ENCODE peak calls at places on chromosomes 6 and 20, in five cellular contexts. H, L, D, N and J are unnamed samples.
A peak's percentile ranks its signal among the peaks of the same experiment; 100 is the strongest.

GRCh38 chr20:57620274-57620990 is at the start of gene ZBP1:
- DNase-seq in H (no peak), L (no peak), D (no peak), N (no peak), J (no peak)

GRCh38 chr6:132666118-132666517 is 7.1 kb upstream of the TAAR1 start:
- DNase-seq in H (no peak), L (no peak), D (no peak), N (no peak), J (peak; percentile 87)

GRCh38 chr6:141877275-141877983 is 255.3 kb upstream of the GJE1 start:
- DNase-seq in H (no peak), L (peak; percentile 23), D (no peak), N (no peak), J (no peak)

GRCh38 chr20:19710336-19710721 is 47.7 kb upstream of the RIN2 start:
- DNase-seq in H (no peak), L (no peak), D (no peak), N (no peak), J (no peak)

GRCh38 chr6:83151114-83151513 is 42.0 kb downstream of the PGM3 start:
- DNase-seq in H (no peak), L (peak; percentile 14), D (no peak), N (no peak), J (peak; percentile 79)

GRCh38 chr6:168278904-168279303 is 40.7 kb downstream of the DACT2 start:
- DNase-seq in H (no peak), L (no peak), D (no peak), N (no peak), J (no peak)

GRCh38 chr20:43955244-43956191 is 40.9 kb downstream of the TOX2 start:
- DNase-seq in H (no peak), L (peak; percentile 89), D (no peak), N (no peak), J (peak; percentile 6)

GRCh38 chr20:5626603-5627002 is 123.6 kb upstream of the SHLD1 start:
- DNase-seq in H (no peak), L (no peak), D (no peak), N (no peak), J (no peak)

GRCh38 chr6:138943089-138943625 is 44.9 kb downstream of the REPS1 start:
- DNase-seq in H (no peak), L (no peak), D (no peak), N (no peak), J (no peak)

GRCh38 chr6:48032156-48032555 is 78.8 kb downstream of the PTCHD4 start:
- DNase-seq in H (no peak), L (peak; percentile 94), D (no peak), N (no peak), J (no peak)

GRCh38 chr6:5337573-5337972 is 76.3 kb downstream of the FARS2 start:
- DNase-seq in H (no peak), L (peak; percentile 18), D (no peak), N (no peak), J (no peak)

GRCh38 chr20:8156603-8157079 is 24.6 kb downstream of the PLCB1 start:
- DNase-seq in H (no peak), L (peak; percentile 63), D (no peak), N (no peak), J (no peak)

GRCh38 chr6:57177545-57178225 is 5.6 kb downstream of the BAG2 start:
- DNase-seq in H (no peak), L (no peak), D (no peak), N (no peak), J (no peak)

GRCh38 chr6:79506251-79506650 is 31.0 kb downstream of the LCA5 start:
- DNase-seq in H (no peak), L (no peak), D (no peak), N (no peak), J (no peak)

GRCh38 chr20:54624701-54625472 is 149.5 kb downstream of the DOK5 start:
- DNase-seq in H (no peak), L (no peak), D (no peak), N (no peak), J (no peak)

GRCh38 chr20:51573576-51574243 is 31.2 kb upstream of the NFATC2 start:
- DNase-seq in H (no peak), L (no peak), D (no peak), N (no peak), J (no peak)

GRCh38 chr20:46680684-46681031 is 8.6 kb downstream of the TP53RK start:
- DNase-seq in H (no peak), L (no peak), D (no peak), N (no peak), J (no peak)
- H2BK12ac ChIP-seq in H (no peak overlapping the region), L (no peak overlapping the region), D (no peak overlapping the region), N (no peak overlapping the region), J (no peak overlapping the region)

GRCh38 chr6:125367036-125367782 is 65.4 kb upstream of the HDDC2 start:
- DNase-seq in H (no peak), L (no peak), D (no peak), N (no peak), J (no peak)

GRCh38 chr6:125365230-125365629 is 63.5 kb upstream of the HDDC2 start:
- DNase-seq in H (no peak), L (no peak), D (no peak), N (no peak), J (no peak)

GRCh38 chr6:125361868-125362267 is 60.1 kb upstream of the HDDC2 start:
- DNase-seq in H (no peak), L (no peak), D (no peak), N (no peak), J (no peak)

GRCh38 chr6:125363010-125363359 is 61.2 kb upstream of the HDDC2 start:
- DNase-seq in H (peak; percentile 48), L (peak; percentile 80), D (no peak), N (peak; percentile 70), J (peak; percentile 32)

GRCh38 chr6:125363360-125364121 is 61.8 kb upstream of the HDDC2 start:
- DNase-seq in H (peak; percentile 77), L (peak; percentile 77), D (peak; percentile 72), N (peak; percentile 64), J (peak; percentile 55)
- H4K8ac ChIP-seq in H (no peak overlapping the region), L (peak overlapping the region; percentile 67), D (no peak overlapping the region), N (peak overlapping the region; percentile 54), J (peak overlapping the region; percentile 47)

GRCh38 chr6:2007165-2007564 is 238.2 kb downstream of the GMDS start:
- DNase-seq in H (no peak), L (no peak), D (no peak), N (no peak), J (peak; percentile 21)

GRCh38 chr6:2000962-2001361 is 244.4 kb downstream of the GMDS start:
- DNase-seq in H (no peak), L (no peak), D (no peak), N (no peak), J (no peak)

GRCh38 chr6:2008383-2008976 is 236.9 kb downstream of the GMDS start:
- DNase-seq in H (no peak), L (no peak), D (no peak), N (no peak), J (peak; percentile 45)

DNA sequence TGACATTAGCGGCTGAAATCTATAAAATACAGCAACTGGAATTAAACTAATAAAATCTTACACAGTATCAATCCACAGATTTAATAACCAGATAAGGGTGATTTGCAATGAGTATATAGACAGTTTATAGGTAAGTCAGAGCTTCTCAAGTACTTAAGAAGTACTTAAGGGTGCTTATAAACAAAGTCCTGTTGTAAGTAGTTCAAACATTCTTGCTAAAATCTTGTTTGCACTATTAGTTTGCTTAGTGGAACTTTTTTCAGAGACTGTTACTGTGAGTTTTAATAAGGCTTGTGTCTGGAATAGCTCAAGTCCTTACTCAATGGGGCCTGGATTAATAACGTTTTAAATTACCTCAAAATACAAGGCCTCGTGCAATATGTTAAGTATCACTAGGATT is 240.5 kb downstream of the GMDS start:
- DNase-seq in H (no peak), L (no peak), D (no peak), N (no peak), J (no peak)
- H3K18ac ChIP-seq in H (no peak overlapping the region), L (no peak overlapping the region), D (no peak overlapping the region), N (no peak overlapping the region), J (no peak overlapping the region)

DNA sequence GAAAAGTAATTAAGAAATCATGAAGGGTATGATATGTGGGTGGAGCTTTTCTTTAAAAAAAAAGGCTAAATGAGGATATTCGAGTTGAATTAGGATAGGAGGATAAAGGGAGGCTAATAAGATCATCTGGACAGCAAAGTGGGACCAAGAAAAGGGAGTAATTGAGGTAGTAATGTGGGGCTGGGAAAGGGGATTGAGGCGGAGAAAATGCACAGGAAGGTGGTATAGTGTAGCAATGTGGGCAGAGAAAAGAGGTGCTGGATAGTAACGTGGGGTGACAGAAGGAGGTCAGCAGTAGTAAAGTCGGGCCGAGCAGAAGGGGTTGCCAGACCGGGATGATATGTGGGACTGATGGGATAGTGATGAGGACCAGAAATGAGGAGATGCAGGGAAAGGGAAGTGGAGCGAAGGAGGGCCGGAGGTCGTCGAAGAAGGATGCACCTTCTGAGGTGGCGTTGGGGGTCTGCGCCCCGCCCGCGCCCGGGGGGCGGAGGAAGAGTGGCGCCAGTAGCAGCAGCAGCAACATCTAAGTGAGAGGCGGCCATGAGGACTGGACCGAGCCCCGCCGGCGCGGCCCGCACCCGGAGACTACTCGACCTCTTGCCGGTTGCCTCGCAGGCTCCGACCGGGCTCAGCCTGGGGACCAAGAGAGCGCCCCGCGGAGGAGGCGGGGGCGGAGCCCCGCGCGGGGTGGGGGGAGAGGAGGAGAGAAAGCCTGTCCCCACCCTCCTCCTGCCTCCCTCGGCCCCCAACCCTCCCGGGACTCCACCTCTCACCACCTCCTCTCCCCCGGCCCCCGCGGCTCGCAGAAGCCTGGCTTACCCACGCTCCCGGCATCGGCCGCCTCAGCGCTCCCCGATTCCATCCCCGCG is 887 bp downstream of the GABBR1 start:
- DNase-seq in H (no peak), L (peak; percentile 74), D (peak; percentile 81), N (no peak), J (no peak)
- H2BK12ac ChIP-seq in H (no peak overlapping the region), L (peak overlapping the region; percentile 57), D (no peak overlapping the region), N (no peak overlapping the region), J (no peak overlapping the region)

DNA sequence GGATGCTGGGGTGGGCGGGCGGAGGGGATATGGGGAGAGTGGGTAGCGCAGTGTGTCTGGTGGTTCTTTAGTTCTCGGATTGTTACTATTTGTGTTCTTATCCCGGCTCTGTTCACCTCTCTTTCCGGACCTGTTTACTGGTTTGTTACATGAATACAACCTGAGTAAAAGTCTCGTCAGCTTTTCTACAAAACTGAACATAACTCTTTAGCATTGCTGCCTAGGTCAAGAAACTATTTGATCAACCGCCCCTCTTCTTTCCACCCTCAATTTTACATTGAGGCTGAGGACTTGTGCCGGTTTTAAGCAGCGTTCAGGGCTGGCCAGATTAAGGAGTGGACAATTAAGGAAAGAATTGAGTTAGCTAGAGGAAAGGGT is 625 bp downstream of the ABT1 start:
- DNase-seq in H (no peak), L (no peak), D (no peak), N (no peak), J (peak; percentile 5)
- H4K8ac ChIP-seq in H (no peak overlapping the region), L (no peak overlapping the region), D (no peak overlapping the region), N (no peak overlapping the region), J (peak overlapping the region; percentile 100)

GRCh38 chr6:165519316-165519715 is 143.7 kb downstream of the PDE10A start:
- DNase-seq in H (no peak), L (peak; percentile 8), D (no peak), N (no peak), J (no peak)
- H3K18ac ChIP-seq in H (no peak overlapping the region), L (no peak overlapping the region), D (no peak overlapping the region), N (no peak overlapping the region), J (no peak overlapping the region)

GRCh38 chr20:35721621-35722020 is 20.4 kb downstream of the RBM39 start:
- DNase-seq in H (no peak), L (no peak), D (no peak), N (no peak), J (no peak)
- H2BK12ac ChIP-seq in H (no peak overlapping the region), L (no peak overlapping the region), D (no peak overlapping the region), N (no peak overlapping the region), J (no peak overlapping the region)